ENCODE peak calls at places on chromosomes 6 and 20, in ten cellular contexts. U is cardiac fibroblast; R is SK-N-SH; A is type B pancreatic cell; W is left lung; Y is pancreas; P is progenitor cell of endocrine pancreas; M is activated CD8-positive, alpha-beta T cell treated with anti-CD3 and anti-CD28 coated beads for 36 hours; Z is kidney; D is fibroblast of lung. B is an unnamed sample.

GRCh38 chr6:15439410-15440022 is 193.6 kb downstream of the JARID2 start:
- DNase-seq in Z (no peak), A (no peak), W (no peak), U (peak), P (no peak), Y (no peak), D (no peak), M (no peak), R (no peak), B (no peak)

GRCh38 chr6:72552938-72553337 is 68.9 kb upstream of the KCNQ5 start:
- DNase-seq in Z (no peak), W (no peak), U (peak), Y (peak), A (no peak), P (no peak), D (peak), M (no peak), R (no peak), B (no peak)

GRCh38 chr6:80610821-80611220 is 504.4 kb downstream of the BCKDHB start:
- DNase-seq in A (no peak), U (peak), Y (no peak), M (no peak), P (no peak), Z (no peak), W (no peak), R (no peak), D (peak), B (no peak)

GRCh38 chr20:21518292-21518991 is 4.6 kb upstream of the NKX2-2 start:
- DNase-seq in M (no peak), R (peak), D (no peak), W (no peak), U (no peak), Y (no peak), P (no peak), Z (no peak), A (peak), B (no peak)

GRCh38 chr20:63309261-63310071 is 16.5 kb downstream of the COL20A1 start:
- DNase-seq in Z (no peak), W (peak), U (peak), Y (no peak), D (peak), R (peak), P (peak), A (no peak), M (peak), B (peak)

GRCh38 chr6:43021270-43022047 is at the start of gene RRP36:
- DNase-seq in D (peak), U (peak), R (peak), W (peak), M (peak), Z (peak), P (peak), A (peak), Y (peak), B (peak)

GRCh38 chr6:161100072-161100471 is 108.5 kb downstream of the MAP3K4 start:
- DNase-seq in D (no peak), P (no peak), M (no peak), W (no peak), Y (no peak), Z (no peak), A (no peak), R (no peak), U (no peak), B (no peak)

GRCh38 chr6:79062708-79063107 is 15.3 kb downstream of the PHIP start:
- DNase-seq in D (no peak), A (no peak), P (no peak), U (no peak), Z (no peak), M (no peak), R (no peak), W (no peak), Y (no peak), B (no peak)

GRCh38 chr20:53837126-53837826 is 233.1 kb downstream of the BCAS1 start:
- DNase-seq in M (no peak), D (no peak), P (no peak), Z (no peak), A (no peak), R (no peak), Y (no peak), W (no peak), U (no peak), B (no peak)

GRCh38 chr6:20266851-20267608 is 54.8 kb upstream of the MBOAT1 start:
- DNase-seq in R (no peak), W (no peak), U (peak), D (no peak), Y (no peak), M (peak), P (no peak), Z (no peak), A (no peak), B (no peak)

GRCh38 chr6:52317841-52318581 is 33.5 kb upstream of the MCM3 start:
- DNase-seq in A (no peak), R (no peak), Z (no peak), M (no peak), D (peak), W (no peak), Y (no peak), P (no peak), U (peak), B (no peak)

GRCh38 chr20:57650266-57650665 is 30.0 kb upstream of the ZBP1 start:
- DNase-seq in Z (peak), M (no peak), D (no peak), P (no peak), A (no peak), Y (no peak), W (no peak), R (peak), U (no peak), B (no peak)

GRCh38 chr20:43138061-43138860 is 51.4 kb downstream of the PTPRT start:
- DNase-seq in A (no peak), P (no peak), Y (no peak), M (no peak), U (no peak), D (no peak), R (no peak), Z (no peak), W (peak), B (no peak)

GRCh38 chr20:57619053-57619831 is 984 bp downstream of the ZBP1 start:
- DNase-seq in Y (no peak), A (no peak), M (peak), P (no peak), U (no peak), Z (peak), D (no peak), W (peak), R (no peak), B (no peak)

GRCh38 chr6:151451950-151452749 is at the start of gene RMND1:
- DNase-seq in Y (peak), M (peak), Z (peak), R (peak), W (peak), U (peak), A (peak), D (peak), P (peak), B (peak)

GRCh38 chr6:151445482-151445881 is 6.4 kb downstream of the RMND1 start:
- DNase-seq in Z (no peak), U (peak), W (no peak), R (no peak), A (no peak), D (peak), P (no peak), M (no peak), Y (no peak), B (no peak)

GRCh38 chr6:151447237-151447636 is 4.7 kb downstream of the RMND1 start:
- DNase-seq in D (no peak), A (no peak), P (no peak), Z (no peak), W (no peak), R (no peak), M (no peak), U (no peak), Y (no peak), B (no peak)

GRCh38 chr6:151451417-151451949 is 443 bp downstream of the RMND1 start:
- DNase-seq in D (no peak), Y (no peak), P (no peak), W (no peak), M (no peak), U (no peak), R (no peak), A (no peak), Z (no peak), B (no peak)

DNA sequence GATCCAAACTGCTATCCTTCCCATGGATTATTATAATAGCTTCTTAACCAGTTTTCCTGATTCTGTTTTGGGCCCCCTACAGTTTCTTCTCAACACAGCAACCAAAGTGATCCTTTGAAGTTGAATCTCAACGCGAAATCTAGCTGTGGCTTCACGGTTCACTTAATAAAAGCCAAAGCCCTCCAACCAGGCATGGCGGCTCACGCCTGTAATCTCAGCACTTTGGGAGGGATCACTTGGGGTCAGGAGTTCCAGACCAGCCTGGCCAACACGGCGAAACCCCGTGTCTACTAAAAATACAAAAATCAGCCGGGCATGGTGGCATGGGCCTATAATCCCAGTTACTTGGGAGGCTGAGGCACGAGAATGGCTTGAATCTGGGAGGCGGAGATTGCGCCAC is 3.3 kb downstream of the RMND1 start:
- DNase-seq in M (no peak), A (no peak), Y (no peak), D (no peak), P (no peak), R (no peak), Z (no peak), U (no peak), W (no peak), B (no peak)
- TF ChIP-seq CTCF in M (no peak), A (peak), Y (no peak), D (no peak), P (no peak), R (no peak), Z (no peak), U (peak), W (no peak), B (no peak)

GRCh38 chr20:33828326-33828834 is 17.2 kb downstream of the CHMP4B start:
- DNase-seq in Z (no peak), A (no peak), M (no peak), P (no peak), Y (no peak), W (no peak), U (no peak), R (no peak), D (no peak), B (no peak)

GRCh38 chr20:33827629-33828325 is 16.6 kb downstream of the CHMP4B start:
- DNase-seq in R (no peak), Y (no peak), Z (no peak), U (peak), A (no peak), M (no peak), D (no peak), P (no peak), W (no peak), B (no peak)

GRCh38 chr20:33828912-33829560 is 17.9 kb downstream of the CHMP4B start:
- DNase-seq in M (no peak), D (no peak), A (no peak), U (no peak), W (no peak), P (no peak), Z (no peak), R (no peak), Y (peak), B (no peak)

GRCh38 chr20:33830371-33830770 is 19.2 kb downstream of the CHMP4B start:
- DNase-seq in P (no peak), A (no peak), R (no peak), U (peak), D (no peak), Z (no peak), M (no peak), W (no peak), Y (no peak), B (no peak)

DNA sequence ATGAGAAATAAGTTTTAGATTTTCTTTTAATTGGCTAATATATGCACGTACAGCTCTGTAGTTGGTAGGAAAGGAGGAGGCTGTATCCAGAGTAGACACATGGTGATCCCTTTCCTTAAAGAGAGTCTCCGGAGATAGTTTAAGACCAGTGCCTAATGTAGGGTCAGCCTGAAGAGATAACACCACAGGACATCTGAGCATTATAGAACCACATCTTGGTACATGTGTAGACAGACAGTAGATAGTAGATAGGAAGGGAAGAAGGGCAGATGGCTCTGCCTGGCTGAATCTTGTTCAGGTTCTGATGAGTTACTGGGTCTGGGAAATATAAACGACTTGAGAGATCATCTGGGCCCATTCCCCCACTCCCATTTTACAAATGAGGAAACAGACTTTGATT is 18.5 kb downstream of the CHMP4B start:
- DNase-seq in M (no peak), P (no peak), A (no peak), U (no peak), W (no peak), D (no peak), Z (no peak), R (no peak), Y (no peak), B (no peak)
- TF ChIP-seq CTCF in M (no peak), P (no peak), A (no peak), U (no peak), W (no peak), D (no peak), Z (no peak), R (no peak), Y (no peak), B (no peak)

DNA sequence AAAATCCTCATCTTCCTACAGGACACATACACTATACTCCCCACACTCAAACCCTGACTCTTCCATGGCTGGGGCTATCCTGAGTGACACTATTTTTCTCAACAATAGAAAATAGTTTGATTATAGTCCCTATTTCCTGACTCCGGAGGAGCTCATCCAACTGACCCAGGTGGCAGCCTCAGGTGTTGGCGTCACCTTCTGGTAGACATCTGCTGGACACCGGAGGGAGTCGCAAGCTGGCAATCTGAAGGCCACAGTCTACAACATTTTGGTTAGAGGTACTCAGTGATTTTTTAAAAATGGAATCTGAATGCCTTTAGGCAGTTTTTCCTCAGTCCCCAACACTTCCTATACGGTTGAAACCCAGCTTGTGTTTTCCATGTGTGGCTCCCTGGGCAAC is 32.2 kb upstream of the OCSTAMP start:
- DNase-seq in Z (no peak), D (no peak), M (no peak), P (no peak), U (no peak), Y (no peak), W (no peak), A (no peak), R (no peak), B (no peak)
- TF ChIP-seq CTCF in Z (no peak), D (no peak), M (no peak), P (no peak), U (no peak), Y (no peak), W (no peak), A (no peak), R (no peak), B (no peak)

DNA sequence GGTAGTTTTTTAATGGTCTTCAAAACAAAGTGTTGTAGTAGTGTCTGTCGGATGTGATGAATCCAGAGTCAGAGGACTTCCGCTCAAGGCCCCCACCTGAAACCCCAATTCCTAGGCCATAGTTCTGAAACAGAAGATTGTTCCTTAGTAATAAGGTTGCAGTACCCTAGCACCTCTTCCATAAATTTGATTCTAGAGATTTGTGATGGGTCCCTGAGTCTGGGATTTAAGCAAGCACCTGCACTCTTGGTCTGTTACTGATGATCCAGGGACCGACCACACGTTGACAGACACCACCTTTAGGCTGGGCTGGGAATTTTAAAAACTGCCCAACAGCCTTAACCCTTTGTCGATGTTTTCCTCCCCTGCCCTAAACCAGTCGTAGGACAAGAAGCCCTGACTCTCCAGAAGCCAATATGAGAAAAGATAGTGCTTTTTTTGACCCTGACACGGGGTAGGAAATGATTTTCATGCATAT is 1.2 kb downstream of the KCTD20 start:
- DNase-seq in D (peak), M (peak), U (peak), Z (no peak), R (peak), A (no peak), P (no peak), Y (no peak), W (no peak), B (no peak)
- TF ChIP-seq CTCF in D (no peak), M (no peak), U (peak), Z (no peak), R (peak), A (peak), P (peak), Y (no peak), W (no peak), B (no peak)

GRCh38 chr20:56207656-56208055 is 40.9 kb upstream of the MC3R start:
- DNase-seq in D (no peak), Z (no peak), Y (no peak), P (no peak), A (no peak), U (no peak), M (no peak), W (no peak), R (no peak), B (no peak)

GRCh38 chr20:56205350-56205749 is 43.2 kb upstream of the MC3R start:
- DNase-seq in R (no peak), Z (no peak), W (no peak), U (no peak), M (no peak), D (no peak), A (no peak), Y (no peak), P (no peak), B (no peak)

GRCh38 chr20:56200456-56200855 is 48.1 kb upstream of the MC3R start:
- DNase-seq in Y (no peak), D (no peak), Z (no peak), U (peak), W (no peak), A (no peak), P (no peak), M (peak), R (no peak), B (no peak)

GRCh38 chr20:56204206-56204605 is 44.3 kb upstream of the MC3R start:
- DNase-seq in Y (no peak), P (no peak), D (no peak), Z (no peak), W (no peak), M (no peak), A (no peak), U (no peak), R (no peak), B (no peak)

GRCh38 chr20:56202493-56203077 is 45.9 kb upstream of the MC3R start:
- DNase-seq in R (peak), Y (no peak), U (peak), D (peak), W (no peak), P (no peak), A (no peak), Z (no peak), M (peak), B (no peak)
- TF ChIP-seq CTCF in R (peak), Y (no peak), U (peak), D (peak), W (peak), P (no peak), A (peak), Z (peak), M (no peak), B (no peak)

DNA sequence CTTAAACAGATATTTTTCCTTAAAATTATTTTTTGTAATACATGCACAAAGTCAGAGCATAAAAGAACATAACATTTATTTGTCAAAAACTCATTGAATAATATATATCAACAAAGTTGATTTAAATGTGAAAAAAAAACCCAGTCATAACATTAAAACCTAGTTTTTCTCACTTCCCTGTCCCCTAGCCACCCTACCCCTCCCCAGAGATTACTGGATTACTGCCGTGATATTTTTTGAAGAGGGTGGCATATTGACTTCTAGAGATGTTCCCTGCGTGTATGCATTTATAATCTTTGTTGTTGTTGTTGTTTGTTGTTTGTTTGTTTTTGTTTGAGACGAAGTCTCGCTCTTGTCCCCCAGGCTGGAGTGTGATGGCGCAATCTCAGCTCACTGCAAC is 52.4 kb upstream of the ARMC2 start:
- DNase-seq in D (no peak), Y (no peak), Z (no peak), A (no peak), P (no peak), U (no peak), W (no peak), M (no peak), R (no peak), B (no peak)
- TF ChIP-seq CTCF in D (no peak), Y (no peak), Z (no peak), A (no peak), P (no peak), U (no peak), W (no peak), M (no peak), R (no peak), B (no peak)

GRCh38 chr6:62035952-62036351 is 250.1 kb downstream of the KHDRBS2 start:
- DNase-seq in U (no peak), A (no peak), M (no peak), Y (no peak), D (no peak), R (no peak), W (no peak), P (no peak), Z (no peak), B (no peak)
- TF ChIP-seq CTCF in U (no peak), A (no peak), M (no peak), Y (no peak), D (no peak), R (no peak), W (no peak), P (no peak), Z (no peak), B (no peak)

GRCh38 chr20:15654208-15654649 is 919.0 kb downstream of the KIF16B start:
- DNase-seq in U (peak), D (peak), Z (no peak), R (peak), P (no peak), Y (peak), M (peak), A (no peak), W (no peak), B (peak)
- TF ChIP-seq CTCF in U (peak), D (peak), Z (peak), R (peak), P (peak), Y (peak), M (peak), A (peak), W (peak), B (peak)

DNA sequence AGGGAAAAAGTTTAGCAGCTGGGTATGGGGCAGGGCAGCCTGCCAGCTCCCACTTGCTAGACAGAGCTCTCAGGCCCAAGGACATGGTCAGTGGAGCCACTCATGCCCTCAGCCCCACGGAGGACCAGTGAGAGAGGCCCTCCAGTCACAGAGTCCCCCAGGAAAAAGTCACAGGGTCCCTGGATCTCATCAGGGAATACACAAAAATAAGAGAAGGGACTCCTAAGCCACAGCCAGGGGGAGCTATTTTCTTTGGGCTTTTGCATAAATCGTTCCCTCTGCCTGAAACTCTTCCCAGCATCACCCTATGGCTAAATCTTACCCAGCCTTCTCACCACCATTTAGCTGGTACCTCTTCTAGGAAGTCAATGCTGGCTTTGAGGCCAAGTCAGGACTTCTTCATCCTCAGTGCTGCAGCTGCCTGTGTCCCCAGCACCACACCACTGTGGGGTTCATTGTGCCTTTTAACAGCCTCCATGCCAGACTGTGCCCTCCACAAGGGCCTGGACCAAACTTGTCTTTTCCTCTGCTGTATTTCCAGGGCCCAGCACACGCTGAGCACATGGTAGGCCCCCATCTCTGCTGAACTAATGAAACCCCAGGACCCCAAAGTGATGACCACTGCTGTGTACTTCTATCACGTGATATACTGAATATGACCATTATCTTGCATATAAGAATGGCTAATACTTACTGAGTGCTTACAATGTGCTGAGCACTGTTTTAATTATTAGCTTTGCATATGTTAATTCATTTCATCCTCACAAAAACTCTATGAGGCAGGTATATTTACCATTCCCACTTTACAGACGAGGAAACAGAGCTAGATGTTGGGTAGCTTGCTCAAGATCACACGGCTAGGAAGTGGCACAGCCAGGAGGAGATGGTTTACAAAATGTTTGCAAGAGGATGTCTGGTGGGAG is 2.0 kb downstream of the ZNF335 start:
- DNase-seq in W (no peak), U (peak), P (no peak), D (peak), Z (peak), Y (no peak), R (peak), M (peak), A (no peak), B (no peak)
- TF ChIP-seq CTCF in W (peak), U (peak), P (peak), D (peak), Z (peak), Y (peak), R (peak), M (peak), A (peak), B (peak)

B was measured in nephron progenitor cell.